ENCODE peak calls at places on chromosomes 2 and 18, in six cellular contexts. W is left ventricle myocardium inferior, R is body of pancreas, S is psoas muscle, G is tibial nerve, E is upper lobe of right lung. K is an unnamed sample.

GRCh38 chr18:28175930-28176673 is 828 bp downstream of the CDH2 start:
- DNase-seq in W (peak; percentile 21), R (no peak), S (no peak), G (no peak), E (no peak), K (no peak)

GRCh38 chr2:181878448-181878847 is 13.1 kb upstream of the ITPRID2 start:
- DNase-seq in W (no peak), R (no peak), S (no peak), G (no peak), E (no peak), K (no peak)

GRCh38 chr2:1510184-1510583 is 96.9 kb downstream of the TPO start:
- DNase-seq in W (no peak), R (no peak), S (no peak), G (no peak), E (peak; percentile 23), K (no peak)

GRCh38 chr2:232386740-232387450 is 8.3 kb downstream of the ALPP start:
- DNase-seq in W (no peak), R (no peak), S (no peak), G (no peak), E (peak; percentile 70), K (no peak)

GRCh38 chr2:151238527-151239487 is 22.9 kb downstream of the RBM43 start:
- DNase-seq in W (no peak), R (peak; percentile 63), S (peak; percentile 49), G (peak; percentile 70), E (no peak), K (peak; percentile 64)

GRCh38 chr2:167151894-167152293 is 263.6 kb downstream of the XIRP2 start:
- DNase-seq in W (no peak), R (no peak), S (no peak), G (no peak), E (no peak), K (no peak)

GRCh38 chr2:70094978-70095832 is 7.9 kb downstream of the PCBP1 start:
- DNase-seq in W (peak; percentile 32), R (peak; percentile 88), S (no peak), G (peak; percentile 48), E (peak; percentile 72), K (peak; percentile 22)

GRCh38 chr2:189129971-189130370 is 49.6 kb downstream of the COL5A2 start:
- DNase-seq in W (no peak), R (no peak), S (no peak), G (no peak), E (no peak), K (peak; percentile 72)

GRCh38 chr2:39488450-39488849 is 51.4 kb upstream of the MAP4K3 start:
- DNase-seq in W (no peak), R (peak; percentile 51), S (no peak), G (no peak), E (no peak), K (no peak)

GRCh38 chr2:42957109-42958035 is 165.0 kb upstream of the HAAO start:
- DNase-seq in W (no peak), R (no peak), S (no peak), G (no peak), E (no peak), K (no peak)

GRCh38 chr18:69725855-69726508 is 221.7 kb downstream of the CD226 start:
- DNase-seq in W (no peak), R (no peak), S (no peak), G (no peak), E (no peak), K (no peak)

GRCh38 chr2:156192468-156192867 is 140.1 kb downstream of the NR4A2 start:
- DNase-seq in W (no peak), R (no peak), S (no peak), G (no peak), E (no peak), K (no peak)

GRCh38 chr2:187542123-187542522 is 12.1 kb downstream of the TFPI start:
- DNase-seq in W (no peak), R (no peak), S (no peak), G (no peak), E (no peak), K (no peak)

GRCh38 chr18:58438161-58438983 is 190.5 kb downstream of the ALPK2 start:
- DNase-seq in W (no peak), R (no peak), S (no peak), G (no peak), E (no peak), K (peak; percentile 57)

GRCh38 chr2:190847504-190848201 is 33.0 kb upstream of the GLS start:
- DNase-seq in W (no peak), R (no peak), S (no peak), G (no peak), E (no peak), K (no peak)

GRCh38 chr18:44826418-44827259 is 146.0 kb downstream of the SETBP1 start:
- DNase-seq in W (peak; percentile 42), R (peak; percentile 89), S (peak; percentile 41), G (peak; percentile 93), E (no peak), K (peak; percentile 92)

GRCh38 chr2:180959787-180960186 is 20.6 kb upstream of the UBE2E3 start:
- DNase-seq in W (no peak), R (no peak), S (no peak), G (no peak), E (no peak), K (no peak)

GRCh38 chr2:55592130-55592529 is 25.3 kb downstream of the PPP4R3B start:
- DNase-seq in W (no peak), R (no peak), S (no peak), G (no peak), E (no peak), K (no peak)

GRCh38 chr2:62014102-62014501 is 108.6 kb downstream of the COMMD1 start:
- DNase-seq in W (peak; percentile 78), R (peak; percentile 86), S (peak; percentile 34), G (peak; percentile 16), E (no peak), K (no peak)

GRCh38 chr2:226561962-226562361 is 237.7 kb downstream of the IRS1 start:
- DNase-seq in W (no peak), R (peak; percentile 38), S (no peak), G (no peak), E (no peak), K (no peak)

GRCh38 chr2:20494246-20494645 is 47.4 kb downstream of the RHOB start:
- DNase-seq in W (no peak), R (no peak), S (no peak), G (no peak), E (no peak), K (no peak)

GRCh38 chr2:46812381-46813024 is 103.1 kb downstream of the MCFD2 start:
- DNase-seq in W (peak; percentile 73), R (peak; percentile 32), S (peak; percentile 82), G (peak; percentile 62), E (no peak), K (peak; percentile 36)

GRCh38 chr2:169946092-169946491 is 118.8 kb downstream of the UBR3 start:
- DNase-seq in W (no peak), R (no peak), S (no peak), G (no peak), E (no peak), K (no peak)

GRCh38 chr2:222959358-222959757 is 92.6 kb upstream of the KCNE4 start:
- DNase-seq in W (no peak), R (no peak), S (no peak), G (no peak), E (no peak), K (peak; percentile 88)

DNA sequence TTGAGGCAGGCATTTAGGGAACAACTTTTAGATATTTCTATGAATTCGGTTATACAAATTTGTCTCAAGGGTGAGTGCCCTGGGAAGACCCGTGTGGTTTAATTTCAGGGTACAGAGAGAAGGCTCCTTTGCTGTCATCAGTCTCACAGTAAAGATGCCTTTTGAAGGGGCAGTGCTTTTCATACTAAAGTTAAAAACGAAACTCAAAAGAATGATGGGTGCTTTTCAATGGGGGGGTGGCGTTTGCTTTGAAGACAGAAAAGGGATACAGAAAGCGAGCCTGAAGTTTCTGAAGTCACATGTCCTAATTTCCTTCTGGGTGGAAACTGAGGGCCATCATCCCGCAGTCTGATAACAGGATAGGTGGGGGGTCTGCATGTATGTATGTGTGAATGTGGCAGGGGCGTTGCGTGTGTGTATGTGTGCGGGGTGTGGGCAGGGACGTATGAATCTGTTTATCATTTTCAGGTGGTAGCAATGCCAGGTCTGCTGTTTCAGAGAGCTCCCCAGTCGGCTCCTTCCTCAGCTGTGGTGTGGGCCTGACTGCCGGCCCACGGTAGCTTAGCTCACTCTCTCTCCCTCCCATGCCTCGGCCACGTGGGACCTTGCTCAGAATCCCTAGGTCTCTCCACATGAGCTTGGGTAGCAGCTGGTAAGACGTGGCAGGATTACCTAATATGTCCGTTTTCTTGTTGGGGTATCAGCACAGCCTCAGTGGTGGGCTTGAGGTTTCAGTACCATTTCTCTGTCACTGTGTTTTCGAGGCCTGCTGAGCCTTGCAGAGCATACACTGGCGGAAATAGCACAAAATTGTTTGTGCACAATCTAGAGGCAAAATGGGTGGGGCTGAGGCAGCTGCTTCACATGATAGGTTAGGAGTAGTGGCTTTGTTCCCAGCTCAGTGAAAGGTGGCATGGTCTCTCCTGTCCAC is 32.7 kb downstream of the ARHGAP25 start:
- DNase-seq in W (no peak), R (no peak), S (no peak), G (no peak), E (no peak), K (no peak)
- H3K4me1 ChIP-seq in W (peaks cover 55% of the 10 kb centered on the region), R (peaks cover 20% of the 10 kb centered on the region), S (peaks cover 7% of the 10 kb centered on the region), G (peaks cover 51% of the 10 kb centered on the region), E (peaks cover 90% of the 10 kb centered on the region), K (peaks cover 55% of the 10 kb centered on the region)

GRCh38 chr2:195613922-195614321 is 43.1 kb upstream of the SLC39A10 start:
- DNase-seq in W (no peak), R (no peak), S (no peak), G (no peak), E (no peak), K (peak; percentile 50)
- H3K9me3 ChIP-seq in W (no peaks in the 10 kb centered on the region), R (no peaks in the 10 kb centered on the region), S (no peaks in the 10 kb centered on the region), G (no peaks in the 10 kb centered on the region), E (no peaks in the 10 kb centered on the region), K (no peaks in the 10 kb centered on the region)

GRCh38 chr2:45284621-45284995 is 275.4 kb upstream of the SIX2 start:
- DNase-seq in W (no peak), R (no peak), S (no peak), G (no peak), E (no peak), K (no peak)

GRCh38 chr2:45285311-45285710 is 276.1 kb upstream of the SIX2 start:
- DNase-seq in W (no peak), R (no peak), S (no peak), G (no peak), E (no peak), K (no peak)

GRCh38 chr2:45282646-45283045 is 273.4 kb upstream of the SIX2 start:
- DNase-seq in W (no peak), R (no peak), S (no peak), G (no peak), E (no peak), K (no peak)

GRCh38 chr2:45285791-45286390 is 276.6 kb upstream of the SIX2 start:
- DNase-seq in W (no peak), R (no peak), S (no peak), G (no peak), E (no peak), K (no peak)

GRCh38 chr2:45283764-45284620 is 274.7 kb upstream of the SIX2 start:
- DNase-seq in W (no peak), R (no peak), S (no peak), G (no peak), E (no peak), K (peak; percentile 59)
- H3K36me3 ChIP-seq in W (no peaks in the 10 kb centered on the region), R (no peaks in the 10 kb centered on the region), S (no peaks in the 10 kb centered on the region), G (no peaks in the 10 kb centered on the region), E (no peaks in the 10 kb centered on the region), K (no peaks in the 10 kb centered on the region)

DNA sequence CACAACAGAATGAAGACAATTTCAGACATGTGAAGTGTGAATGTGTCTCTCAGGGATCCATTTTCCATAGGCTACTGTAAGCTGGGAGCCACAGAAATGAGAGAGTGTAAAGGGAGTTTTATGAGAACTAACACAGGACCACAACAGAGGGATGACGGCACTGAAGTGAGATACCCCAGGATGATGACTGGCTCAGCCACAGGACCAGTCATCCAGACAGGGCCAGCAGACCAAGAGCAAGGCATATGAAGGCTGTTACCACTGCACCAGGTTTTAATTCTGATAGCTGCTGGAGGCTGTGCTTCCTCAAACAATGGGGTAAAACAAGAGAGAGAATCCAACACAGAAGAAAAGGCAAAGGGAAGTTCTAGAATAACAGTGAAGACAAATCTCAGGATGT is 95.0 kb downstream of the BCL2 start:
- DNase-seq in W (no peak), R (no peak), S (no peak), G (no peak), E (no peak), K (no peak)
- H3K4me1 ChIP-seq in W (peaks cover 2% of the 10 kb centered on the region), R (peaks cover under 1% of the 10 kb centered on the region), S (peaks cover 20% of the 10 kb centered on the region), G (peaks cover 9% of the 10 kb centered on the region), E (no peaks in the 10 kb centered on the region), K (peaks cover 5% of the 10 kb centered on the region)